ENCODE peak calls at places on chromosomes 16 and 17, in eight cellular contexts. Y is GM12892, F is GM12891, H is HCT116, W is breast epithelium, V is stomach, R is HL-60, G is esophagus muscularis mucosa. B is an unnamed sample.

GRCh38 chr17:55726440-55726839 is 3.8 kb upstream of the TMEM100 start:
- DNase-seq in Y (no peak), F (no peak), H (no peak), W (no peak), V (peak), R (no peak), G (no peak), B (peak)

GRCh38 chr16:76389126-76389525 is 111.9 kb downstream of the CNTNAP4 start:
- DNase-seq in Y (no peak), F (no peak), H (no peak), W (no peak), V (no peak), R (no peak), G (no peak), B (no peak)

GRCh38 chr17:11144358-11145233 is 96.4 kb upstream of the SHISA6 start:
- DNase-seq in Y (no peak), F (no peak), H (no peak), W (no peak), V (peak), R (no peak), G (no peak), B (peak)

GRCh38 chr17:82436601-82437324 is 13.8 kb downstream of the CYBC1 start:
- DNase-seq in Y (no peak), F (no peak), H (no peak), W (no peak), V (peak), R (no peak), G (no peak), B (no peak)

GRCh38 chr16:48109496-48109895 is 46.3 kb downstream of the ABCC12 start:
- DNase-seq in Y (no peak), F (no peak), H (no peak), W (no peak), V (no peak), R (no peak), G (no peak), B (no peak)

GRCh38 chr17:37088459-37088858 is 139.7 kb downstream of the AATF start:
- DNase-seq in Y (no peak), F (no peak), H (no peak), W (no peak), V (peak), R (no peak), G (no peak), B (no peak)

GRCh38 chr17:62876664-62877411 is 68.7 kb upstream of the MARCHF10 start:
- DNase-seq in Y (no peak), F (no peak), H (no peak), W (no peak), V (no peak), R (no peak), G (no peak), B (no peak)

GRCh38 chr17:67993998-67994361 is 2.3 kb downstream of the C17orf58 start:
- DNase-seq in Y (peak), F (no peak), H (no peak), W (no peak), V (no peak), R (no peak), G (no peak), B (no peak)

GRCh38 chr17:35171834-35172233 is 22.4 kb downstream of the SLC35G3 start:
- DNase-seq in Y (no peak), F (no peak), H (no peak), W (no peak), V (no peak), R (no peak), G (no peak), B (no peak)

GRCh38 chr17:43543300-43543699 is 2.8 kb downstream of the ETV4 start:
- DNase-seq in Y (no peak), F (no peak), H (no peak), W (no peak), V (no peak), R (no peak), G (no peak), B (no peak)

GRCh38 chr16:15642557-15643452 is at the start of gene MARF1:
- DNase-seq in Y (peak), F (peak), H (peak), W (peak), V (peak), R (peak), G (peak), B (peak)

GRCh38 chr16:17835118-17835949 is 364.6 kb upstream of the XYLT1 start:
- DNase-seq in Y (no peak), F (no peak), H (no peak), W (no peak), V (no peak), R (no peak), G (no peak), B (no peak)

GRCh38 chr16:77093999-77094398 is 97.0 kb upstream of the MON1B start:
- DNase-seq in Y (no peak), F (no peak), H (no peak), W (no peak), V (no peak), R (no peak), G (no peak), B (no peak)

GRCh38 chr16:49858200-49859129 is 2.6 kb upstream of the ZNF423 start:
- DNase-seq in Y (no peak), F (no peak), H (no peak), W (no peak), V (no peak), R (no peak), G (no peak), B (peak)

GRCh38 chr17:5499790-5500189 is 13.4 kb downstream of the MIS12 start:
- DNase-seq in Y (no peak), F (no peak), H (no peak), W (no peak), V (no peak), R (no peak), G (no peak), B (no peak)

GRCh38 chr16:59905628-59906027 is 1171.5 kb upstream of the GOT2 start:
- DNase-seq in Y (no peak), F (no peak), H (no peak), W (no peak), V (no peak), R (no peak), G (no peak), B (no peak)

GRCh38 chr17:59361916-59362810 is 30.7 kb downstream of the YPEL2 start:
- DNase-seq in Y (no peak), F (no peak), H (no peak), W (no peak), V (no peak), R (no peak), G (no peak), B (no peak)

GRCh38 chr17:31583795-31584340 is 192.4 kb downstream of the RAB11FIP4 start:
- DNase-seq in Y (no peak), F (no peak), H (no peak), W (no peak), V (no peak), R (no peak), G (no peak), B (no peak)

GRCh38 chr17:48647103-48647963 is 21.2 kb upstream of the HOXB9 start:
- DNase-seq in Y (no peak), F (no peak), H (no peak), W (no peak), V (no peak), R (no peak), G (no peak), B (peak)

GRCh38 chr17:73765824-73766563 is 121.7 kb upstream of the SDK2 start:
- DNase-seq in Y (no peak), F (no peak), H (no peak), W (no peak), V (no peak), R (no peak), G (no peak), B (no peak)

GRCh38 chr17:31931781-31932180 is 5.0 kb upstream of the SUZ12 start:
- DNase-seq in Y (no peak), F (no peak), H (no peak), W (no peak), V (no peak), R (no peak), G (no peak), B (no peak)

GRCh38 chr17:62704381-62704971 is 77.0 kb downstream of the MRC2 start:
- DNase-seq in Y (no peak), F (no peak), H (no peak), W (no peak), V (peak), R (no peak), G (no peak), B (peak)

GRCh38 chr17:76565728-76566612 is 19.7 kb downstream of the ST6GALNAC2 start:
- DNase-seq in Y (no peak), F (no peak), H (no peak), W (no peak), V (no peak), R (no peak), G (no peak), B (no peak)

GRCh38 chr17:76567634-76568432 is 17.8 kb downstream of the ST6GALNAC2 start:
- DNase-seq in Y (no peak), F (no peak), H (no peak), W (no peak), V (peak), R (no peak), G (no peak), B (no peak)

GRCh38 chr17:76566613-76566943 is 19.1 kb downstream of the ST6GALNAC2 start:
- DNase-seq in Y (no peak), F (no peak), H (no peak), W (no peak), V (no peak), R (no peak), G (no peak), B (no peak)

GRCh38 chr17:76568771-76569170 is 16.9 kb downstream of the ST6GALNAC2 start:
- DNase-seq in Y (no peak), F (no peak), H (no peak), W (no peak), V (no peak), R (no peak), G (no peak), B (no peak)

DNA sequence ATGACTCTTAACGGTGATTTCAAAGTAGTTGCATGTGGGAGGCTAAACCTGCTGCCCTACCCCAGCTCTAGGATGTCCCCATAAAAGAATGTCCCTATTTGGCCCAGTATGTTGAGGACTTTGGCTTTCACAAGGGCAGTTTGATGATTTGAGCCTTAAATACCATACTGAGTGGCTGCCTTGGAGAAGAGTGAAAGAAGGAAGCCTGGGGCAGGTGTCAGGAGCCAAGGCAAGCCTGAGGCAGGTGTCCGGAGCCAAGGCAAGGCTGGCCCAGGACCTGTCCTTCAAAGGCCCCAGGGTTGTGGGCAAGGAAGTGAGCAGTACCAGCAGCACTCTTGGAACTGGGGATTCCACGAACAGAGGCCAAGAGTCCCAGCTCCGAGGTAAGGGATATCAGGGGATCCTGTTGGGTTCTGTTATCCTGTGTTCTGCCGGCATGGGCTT is 18.6 kb downstream of the ST6GALNAC2 start:
- DNase-seq in Y (no peak), F (no peak), H (no peak), W (no peak), V (no peak), R (no peak), G (no peak), B (no peak)
- TF ChIP-seq POLR2AphosphoS5 in Y (no peak), F (no peak), H (peak), W (no peak), V (no peak), R (peak), G (no peak), B (no peak)

DNA sequence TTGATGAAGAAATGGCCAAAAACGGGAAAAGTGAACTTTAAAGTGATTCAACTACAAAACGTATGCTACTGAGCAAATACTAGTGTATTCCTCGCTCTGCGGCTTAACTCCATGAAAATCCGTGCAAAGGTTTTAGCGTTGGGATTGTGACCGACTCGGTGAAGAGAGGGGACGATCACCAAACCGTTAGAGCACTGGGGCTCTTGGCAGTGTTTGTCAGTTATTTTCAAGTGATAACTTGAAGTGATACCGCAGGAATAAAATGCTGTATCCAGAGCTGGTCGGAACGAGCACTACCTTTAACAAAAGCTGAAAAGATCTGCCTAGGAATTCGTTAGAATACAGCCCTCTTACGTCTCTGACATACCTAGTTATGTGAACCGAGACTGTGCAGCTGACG is 773 bp upstream of the PPM1D start:
- DNase-seq in Y (no peak), F (no peak), H (peak), W (no peak), V (no peak), R (no peak), G (no peak), B (no peak)
- TF ChIP-seq POLR2AphosphoS5 in Y (no peak), F (no peak), H (no peak), W (no peak), V (no peak), R (no peak), G (no peak), B (no peak)

GRCh38 chr17:77428020-77428781 is 287.4 kb downstream of the SEC14L1 start:
- DNase-seq in Y (no peak), F (no peak), H (no peak), W (no peak), V (no peak), R (peak), G (no peak), B (peak)

GRCh38 chr17:77432034-77432554 is 291.3 kb downstream of the SEC14L1 start:
- DNase-seq in Y (no peak), F (no peak), H (no peak), W (no peak), V (no peak), R (no peak), G (no peak), B (no peak)

GRCh38 chr17:77429735-77429984 is 288.9 kb downstream of the SEC14L1 start:
- DNase-seq in Y (no peak), F (no peak), H (no peak), W (no peak), V (no peak), R (no peak), G (no peak), B (no peak)

GRCh38 chr17:77428901-77429734 is 288.3 kb downstream of the SEC14L1 start:
- DNase-seq in Y (no peak), F (no peak), H (no peak), W (no peak), V (no peak), R (peak), G (no peak), B (no peak)

DNA sequence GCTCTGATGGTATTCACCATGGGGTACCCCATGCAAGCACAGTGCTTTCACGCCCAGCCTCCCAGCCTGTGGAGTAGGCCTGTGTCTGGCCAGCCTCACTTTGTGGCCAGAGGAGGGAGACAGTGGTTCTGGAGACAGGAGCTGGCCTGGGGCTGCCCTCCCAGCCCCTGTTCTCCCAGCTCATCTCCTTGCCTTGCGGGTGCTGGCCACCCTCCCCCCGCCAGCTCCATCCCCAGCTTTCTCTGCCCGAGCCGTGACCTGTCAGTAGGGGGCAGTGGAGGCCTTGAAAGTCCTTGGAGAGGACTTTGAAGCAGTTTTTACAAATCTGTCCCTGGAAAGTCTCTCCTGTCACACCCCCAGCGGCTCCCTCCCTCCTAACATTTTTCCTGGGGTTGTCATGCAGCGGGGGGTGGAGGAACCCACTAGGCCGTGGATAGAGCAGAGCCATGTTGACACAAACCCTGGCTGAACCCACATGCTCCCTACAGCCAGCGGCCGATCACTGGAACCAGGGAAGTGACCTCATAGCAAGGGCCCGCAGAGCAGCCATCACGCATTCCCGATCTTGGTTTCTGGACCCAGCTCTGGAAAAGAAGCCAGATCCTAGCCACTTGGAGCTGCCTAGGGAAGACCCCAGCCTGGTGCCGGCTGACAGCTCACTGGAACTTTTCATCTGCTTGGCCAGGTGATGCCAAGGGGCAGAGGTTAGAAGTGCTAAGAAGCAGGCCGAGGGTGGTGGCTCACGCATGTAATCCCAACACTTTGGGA is 289.4 kb downstream of the SEC14L1 start:
- DNase-seq in Y (peak), F (peak), H (peak), W (peak), V (peak), R (peak), G (peak), B (peak)
- TF ChIP-seq POLR2AphosphoS5 in Y (no peak), F (no peak), H (no peak), W (peak), V (peak), R (no peak), G (peak), B (peak)

DNA sequence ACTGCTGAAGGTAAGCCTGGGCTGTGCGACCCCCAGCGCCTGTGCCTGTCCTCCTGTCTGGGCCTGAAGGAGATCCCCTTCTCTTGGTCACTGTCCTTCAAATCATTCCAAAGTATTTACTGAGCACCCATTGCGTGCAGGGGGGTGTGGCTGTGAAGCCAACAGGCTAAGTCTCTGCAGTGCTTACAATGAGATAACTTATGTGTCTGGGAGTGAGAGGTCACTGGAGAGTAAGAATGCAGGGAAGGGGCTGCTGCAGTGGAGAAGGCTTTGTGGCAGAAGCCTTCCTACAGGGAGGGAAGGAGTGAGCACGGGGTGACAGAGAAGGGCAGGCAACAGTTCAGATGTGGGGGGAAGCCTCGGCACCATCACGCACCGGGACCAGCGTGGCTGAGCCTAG is 11.2 kb upstream of the SMIM5 start:
- DNase-seq in Y (no peak), F (no peak), H (no peak), W (no peak), V (no peak), R (no peak), G (no peak), B (no peak)
- TF ChIP-seq POLR2AphosphoS5 in Y (no peak), F (no peak), H (no peak), W (no peak), V (no peak), R (no peak), G (no peak), B (no peak)

GRCh38 chr17:45294506-45294905 is 22.3 kb downstream of the MAP3K14 start:
- DNase-seq in Y (no peak), F (no peak), H (no peak), W (peak), V (peak), R (no peak), G (no peak), B (no peak)
- TF ChIP-seq POLR2AphosphoS5 in Y (no peak), F (no peak), H (no peak), W (peak), V (peak), R (no peak), G (peak), B (no peak)

GRCh38 chr17:2566056-2566455 is 27.4 kb upstream of the PAFAH1B1 start:
- DNase-seq in Y (no peak), F (no peak), H (no peak), W (no peak), V (no peak), R (no peak), G (no peak), B (no peak)

GRCh38 chr17:2562162-2562858 is 31.1 kb upstream of the PAFAH1B1 start:
- DNase-seq in Y (no peak), F (no peak), H (no peak), W (no peak), V (no peak), R (no peak), G (no peak), B (no peak)

GRCh38 chr17:2563061-2563460 is 30.4 kb upstream of the PAFAH1B1 start:
- DNase-seq in Y (no peak), F (no peak), H (no peak), W (no peak), V (no peak), R (no peak), G (no peak), B (no peak)

GRCh38 chr17:2563543-2563942 is 29.9 kb upstream of the PAFAH1B1 start:
- DNase-seq in Y (no peak), F (no peak), H (no peak), W (no peak), V (no peak), R (no peak), G (no peak), B (no peak)

GRCh38 chr17:2564876-2565275 is 28.6 kb upstream of the PAFAH1B1 start:
- DNase-seq in Y (no peak), F (no peak), H (peak), W (no peak), V (peak), R (no peak), G (no peak), B (peak)
- TF ChIP-seq POLR2AphosphoS5 in Y (no peak), F (no peak), H (no peak), W (no peak), V (no peak), R (no peak), G (no peak), B (no peak)

GRCh38 chr16:54356391-54356790 is 69.8 kb upstream of the IRX3 start:
- DNase-seq in Y (no peak), F (no peak), H (no peak), W (no peak), V (no peak), R (no peak), G (no peak), B (no peak)
- TF ChIP-seq POLR2AphosphoS5 in Y (no peak), F (no peak), H (no peak), W (no peak), V (no peak), R (no peak), G (no peak), B (no peak)

B was measured in transverse colon.